ENCODE peak calls at places on chromosomes 2 and 18, in seven cellular contexts. H is astrocyte, P is Caco-2, Y is psoas muscle, U is A673, N is neural progenitor cell, Q is body of pancreas. O is an unnamed sample. For H3K36me3, H3K4me1 and H3K27me3, the result is how much of the 10 kb centered on the place peaks cover.

GRCh38 chr2:6968319-6969100 is 51.3 kb downstream of the RNF144A start:
- DNase-seq in N (peak), Y (no peak), H (peak), U (no peak), P (no peak), Q (no peak), O (no peak)

GRCh38 chr2:62293151-62293489 is 97.2 kb downstream of the B3GNT2 start:
- DNase-seq in H (no peak), Q (no peak), Y (no peak), P (no peak), U (no peak), N (no peak), O (no peak)

GRCh38 chr2:236882074-236882473 is 203.6 kb upstream of the COPS8 start:
- DNase-seq in Y (no peak), U (no peak), Q (no peak), H (no peak), P (no peak), N (no peak), O (no peak)

GRCh38 chr2:236107971-236108625 is 60.1 kb downstream of the GBX2 start:
- DNase-seq in N (no peak), U (no peak), P (no peak), H (no peak), Q (no peak), Y (no peak), O (no peak)

GRCh38 chr2:191899442-191899841 is 52.6 kb upstream of the CAVIN2 start:
- DNase-seq in H (peak), U (peak), Q (no peak), N (no peak), Y (no peak), P (no peak), O (peak)

GRCh38 chr2:127597046-127597983 is 48.6 kb upstream of the GPR17 start:
- DNase-seq in H (no peak), Y (no peak), Q (no peak), P (no peak), N (no peak), U (no peak), O (peak)

GRCh38 chr18:63480476-63480875 is 3.7 kb downstream of the SERPINB5 start:
- DNase-seq in P (no peak), U (no peak), Q (no peak), Y (no peak), N (no peak), H (no peak), O (no peak)

GRCh38 chr2:111202266-111203040 is 81.7 kb downstream of the BCL2L11 start:
- DNase-seq in U (no peak), P (no peak), Y (no peak), H (peak), N (no peak), Q (no peak), O (peak)

GRCh38 chr2:240230424-240230945 is 90.0 kb upstream of the OTOS start:
- DNase-seq in H (no peak), U (no peak), Q (no peak), P (no peak), N (no peak), Y (no peak), O (peak)

GRCh38 chr2:27583390-27583915 is 611 bp downstream of the ZNF512 start:
- DNase-seq in Y (no peak), Q (no peak), N (no peak), U (no peak), P (no peak), H (no peak), O (no peak)

GRCh38 chr2:128716371-128716770 is 397.7 kb upstream of the HS6ST1 start:
- DNase-seq in N (no peak), P (no peak), H (no peak), U (no peak), Y (no peak), Q (no peak), O (no peak)

GRCh38 chr2:174874081-174874480 is 109.8 kb upstream of the CHRNA1 start:
- DNase-seq in U (no peak), Q (no peak), H (peak), Y (no peak), P (no peak), N (no peak), O (no peak)

GRCh38 chr2:69544951-69545350 is 98.6 kb downstream of the AAK1 start:
- DNase-seq in U (no peak), P (no peak), N (no peak), H (no peak), Q (no peak), Y (no peak), O (no peak)

GRCh38 chr2:98902209-98903063 is 33.6 kb downstream of the CRACDL start:
- DNase-seq in U (no peak), Y (no peak), Q (no peak), N (no peak), P (no peak), H (no peak), O (no peak)

GRCh38 chr2:134137182-134137595 is 116.7 kb upstream of the MGAT5 start:
- DNase-seq in N (no peak), U (peak), Q (peak), H (peak), Y (no peak), P (no peak), O (peak)

GRCh38 chr2:207765960-207766582 is 3.6 kb downstream of the FZD5 start:
- DNase-seq in N (peak), Q (no peak), P (no peak), Y (no peak), H (no peak), U (no peak), O (no peak)

GRCh38 chr2:23429036-23429435 is 44.1 kb downstream of the KLHL29 start:
- DNase-seq in P (no peak), H (no peak), N (no peak), U (no peak), Y (no peak), Q (no peak), O (no peak)

GRCh38 chr2:237431372-237431771 is 17.4 kb upstream of the COL6A3 start:
- DNase-seq in H (peak), Y (no peak), P (no peak), N (no peak), Q (no peak), U (no peak), O (peak)

GRCh38 chr18:48475635-48476549 is 62.9 kb upstream of the CTIF start:
- DNase-seq in Y (no peak), P (peak), N (peak), H (peak), Q (peak), U (peak), O (peak)

GRCh38 chr2:106197878-106198277 is 3.8 kb upstream of the UXS1 start:
- DNase-seq in U (no peak), Y (peak), Q (peak), H (peak), P (peak), N (no peak), O (peak)

GRCh38 chr2:196263181-196263747 is 91.9 kb upstream of the STK17B start:
- DNase-seq in H (peak), P (no peak), Y (no peak), Q (no peak), U (peak), N (no peak), O (peak)

GRCh38 chr18:61333746-61334490 is 688 bp downstream of the CDH20 start:
- DNase-seq in H (no peak), N (peak), P (no peak), U (peak), Q (no peak), Y (no peak), O (no peak)

GRCh38 chr2:41947701-41948396 is 100.0 kb upstream of the PKDCC start:
- DNase-seq in Q (no peak), N (peak), P (peak), H (no peak), U (no peak), Y (no peak), O (no peak)

GRCh38 chr2:121828281-121828731 is 72.9 kb downstream of the TSN start:
- DNase-seq in P (no peak), N (no peak), Y (no peak), U (no peak), H (peak), Q (no peak), O (no peak)

GRCh38 chr2:237886702-237887481 is 27.5 kb downstream of the RAMP1 start:
- DNase-seq in P (no peak), N (no peak), U (no peak), H (peak), Y (peak), Q (peak), O (no peak)

GRCh38 chr2:17051558-17051957 is 385.9 kb upstream of the CYRIA start:
- DNase-seq in Y (no peak), U (peak), H (no peak), N (no peak), P (no peak), Q (no peak), O (no peak)

GRCh38 chr2:57376985-57377384 is 669.6 kb upstream of the VRK2 start:
- DNase-seq in Y (no peak), P (no peak), H (no peak), U (peak), Q (no peak), N (peak), O (no peak)

GRCh38 chr2:7458066-7458465 is 540.9 kb downstream of the RNF144A start:
- DNase-seq in Q (no peak), Y (no peak), H (no peak), P (no peak), U (no peak), N (no peak), O (no peak)

GRCh38 chr2:190701586-190701985 is 52.7 kb downstream of the NAB1 start:
- DNase-seq in Y (no peak), H (no peak), U (no peak), N (no peak), Q (no peak), P (no peak), O (no peak)

GRCh38 chr18:23207994-23208393 is 72.7 kb downstream of the CABLES1 start:
- DNase-seq in H (no peak), U (no peak), Q (no peak), N (no peak), P (no peak), Y (no peak), O (no peak)
- H3K36me3 ChIP-seq in H (under half), U (under half), Q (under half), N (under half), P (under half), Y (under half), O (under half)

GRCh38 chr2:48693645-48694044 is 61.9 kb downstream of the LHCGR start:
- DNase-seq in P (no peak), N (no peak), U (no peak), Y (no peak), Q (no peak), H (peak), O (no peak)

GRCh38 chr2:48696881-48697280 is 58.6 kb downstream of the LHCGR start:
- DNase-seq in N (no peak), P (no peak), H (no peak), Q (no peak), Y (no peak), U (no peak), O (no peak)

GRCh38 chr2:48695991-48696390 is 59.5 kb downstream of the LHCGR start:
- DNase-seq in N (no peak), Q (no peak), U (no peak), P (no peak), H (no peak), Y (no peak), O (no peak)

GRCh38 chr2:48694143-48694542 is 61.4 kb downstream of the LHCGR start:
- DNase-seq in P (no peak), Y (no peak), Q (no peak), N (peak), U (no peak), H (peak), O (no peak)

DNA sequence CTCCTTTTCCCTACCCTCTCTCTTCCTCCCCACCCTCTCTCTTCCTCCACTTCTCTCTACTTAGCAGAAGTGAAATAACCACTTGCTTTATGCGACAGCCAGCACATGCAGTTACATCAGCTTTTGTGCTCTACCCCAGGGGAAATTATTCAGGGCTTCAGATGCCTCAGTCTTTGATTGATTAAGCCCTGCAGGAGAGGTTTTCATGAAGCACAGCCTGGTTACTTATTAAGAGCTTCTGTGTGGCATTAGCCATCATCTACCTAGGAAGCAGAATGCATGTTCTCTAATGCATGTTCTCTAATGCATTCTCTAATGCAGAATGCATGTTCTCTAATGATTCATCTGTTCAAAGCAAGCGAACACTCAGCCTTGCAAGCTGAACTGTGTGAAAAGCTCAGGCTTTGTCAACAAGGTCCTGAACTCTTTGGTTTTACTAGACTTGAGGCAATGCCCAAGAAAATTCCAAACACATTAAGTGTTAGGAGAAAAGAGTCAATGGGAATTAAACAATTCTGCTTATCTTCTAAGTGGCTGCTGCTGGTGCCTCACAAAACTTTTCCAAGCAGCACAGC is 56.1 kb downstream of the LHCGR start:
- DNase-seq in U (no peak), Y (no peak), P (no peak), N (peak), Q (no peak), H (peak), O (no peak)
- H3K4me1 ChIP-seq in U (under half), Y (under half), P (under half), N (under half), Q (under half), H (under half), O (under half)

DNA sequence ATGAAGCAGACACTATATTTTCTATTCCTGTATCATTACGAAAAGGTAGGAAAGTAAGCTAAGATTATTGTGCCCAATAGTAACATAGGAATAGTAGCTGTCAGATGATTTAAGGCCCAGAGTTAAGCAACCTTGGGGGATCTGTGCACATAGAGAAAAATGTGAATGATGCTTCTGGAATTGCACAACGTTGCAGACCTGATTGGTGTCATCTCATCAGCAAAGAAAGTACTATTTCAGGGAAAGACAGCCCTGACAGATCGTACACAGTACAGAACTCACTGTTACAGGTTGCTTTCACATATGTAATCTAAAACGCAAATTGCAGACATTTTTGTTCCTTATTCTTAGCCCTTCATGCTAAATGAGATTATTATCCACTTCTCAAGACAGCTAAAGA is 535.9 kb downstream of the TRIB2 start:
- DNase-seq in U (no peak), Y (no peak), H (no peak), P (no peak), N (no peak), Q (no peak), O (no peak)
- H3K27me3 ChIP-seq in U (under half), Y (under half), H (under half), P (under half), N (under half), Q (under half), O (under half)

DNA sequence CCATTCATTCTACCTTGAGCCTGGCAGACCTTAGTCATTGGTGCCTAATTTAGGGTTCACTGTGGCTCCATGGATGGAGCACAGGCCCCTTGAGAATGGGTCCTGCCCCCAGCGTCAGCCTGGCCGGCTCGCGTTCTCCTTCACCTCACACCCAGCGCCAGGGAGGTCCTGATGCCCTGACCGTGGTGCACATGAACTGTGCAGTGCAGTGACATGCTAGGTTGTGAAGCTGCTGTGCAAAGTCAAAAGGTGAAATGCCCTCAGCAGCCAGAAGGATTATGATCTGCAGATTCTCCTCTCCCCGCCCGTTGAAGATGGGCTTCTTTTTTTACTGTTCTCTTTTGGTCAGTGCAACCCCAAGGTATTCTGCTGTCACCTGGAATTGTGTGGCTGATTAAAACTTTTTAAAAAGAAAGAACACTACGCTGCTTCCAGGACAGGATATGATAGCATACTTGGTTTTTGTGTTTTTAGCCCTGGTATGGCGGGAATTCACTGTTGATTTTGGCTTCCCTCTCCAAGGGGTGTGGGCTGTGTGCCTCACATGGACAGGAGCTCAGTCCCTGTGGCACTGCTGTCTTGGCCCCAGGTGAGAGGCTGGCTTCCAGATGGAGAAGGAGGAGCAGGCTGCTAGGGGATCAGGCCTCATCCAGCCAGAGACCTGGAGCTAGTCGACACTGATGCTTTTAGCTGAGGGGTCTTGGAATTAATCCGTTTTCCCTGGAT is 49.4 kb upstream of the MCFD2 start:
- DNase-seq in N (no peak), P (no peak), Q (no peak), Y (no peak), H (peak), U (no peak), O (no peak)
- H3K36me3 ChIP-seq in N (under half), P (under half), Q (under half), Y (under half), H (under half), U (under half), O (under half)

DNA sequence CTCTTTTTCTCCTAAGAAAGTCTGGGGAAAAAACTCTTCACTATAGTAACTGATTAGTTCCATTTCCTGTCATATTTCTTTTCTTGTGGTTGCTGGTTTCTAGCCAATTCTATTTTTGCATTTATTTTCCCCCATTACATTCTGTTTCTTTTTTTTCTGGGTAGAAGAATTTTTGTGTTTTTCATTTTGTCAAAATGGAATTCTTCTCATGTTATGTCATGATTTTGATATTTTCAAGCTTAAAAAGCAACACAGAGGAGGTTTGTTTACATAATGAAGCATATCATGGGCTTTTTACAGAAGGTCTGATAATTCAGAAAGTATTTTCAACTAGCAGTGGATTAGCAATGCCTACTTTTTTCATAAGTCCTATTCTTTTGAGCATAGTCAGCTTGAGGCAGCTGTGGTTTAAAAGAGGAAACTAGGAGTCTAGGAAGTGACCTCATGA is 102.0 kb downstream of the MAP2 start:
- DNase-seq in U (peak), P (no peak), H (peak), Y (no peak), Q (no peak), N (no peak), O (no peak)
- H3K4me1 ChIP-seq in U (under half), P (under half), H (under half), Y (under half), Q (under half), N (under half), O (under half)

GRCh38 chr2:176101216-176101845 is 1.7 kb downstream of the HOXD12 start:
- DNase-seq in Y (no peak), Q (no peak), P (peak), H (no peak), N (no peak), U (peak), O (no peak)

GRCh38 chr2:176099159-176099736 is 347 bp upstream of the HOXD12 start:
- DNase-seq in Y (no peak), Q (no peak), P (peak), U (no peak), H (no peak), N (no peak), O (no peak)

GRCh38 chr2:176098366-176099158 is 1.0 kb upstream of the HOXD12 start:
- DNase-seq in H (no peak), Q (no peak), U (no peak), P (peak), N (no peak), Y (no peak), O (peak)

GRCh38 chr2:176100547-176101140 is 1.0 kb downstream of the HOXD12 start:
- DNase-seq in N (no peak), Y (no peak), U (no peak), H (no peak), Q (no peak), P (peak), O (no peak)

DNA sequence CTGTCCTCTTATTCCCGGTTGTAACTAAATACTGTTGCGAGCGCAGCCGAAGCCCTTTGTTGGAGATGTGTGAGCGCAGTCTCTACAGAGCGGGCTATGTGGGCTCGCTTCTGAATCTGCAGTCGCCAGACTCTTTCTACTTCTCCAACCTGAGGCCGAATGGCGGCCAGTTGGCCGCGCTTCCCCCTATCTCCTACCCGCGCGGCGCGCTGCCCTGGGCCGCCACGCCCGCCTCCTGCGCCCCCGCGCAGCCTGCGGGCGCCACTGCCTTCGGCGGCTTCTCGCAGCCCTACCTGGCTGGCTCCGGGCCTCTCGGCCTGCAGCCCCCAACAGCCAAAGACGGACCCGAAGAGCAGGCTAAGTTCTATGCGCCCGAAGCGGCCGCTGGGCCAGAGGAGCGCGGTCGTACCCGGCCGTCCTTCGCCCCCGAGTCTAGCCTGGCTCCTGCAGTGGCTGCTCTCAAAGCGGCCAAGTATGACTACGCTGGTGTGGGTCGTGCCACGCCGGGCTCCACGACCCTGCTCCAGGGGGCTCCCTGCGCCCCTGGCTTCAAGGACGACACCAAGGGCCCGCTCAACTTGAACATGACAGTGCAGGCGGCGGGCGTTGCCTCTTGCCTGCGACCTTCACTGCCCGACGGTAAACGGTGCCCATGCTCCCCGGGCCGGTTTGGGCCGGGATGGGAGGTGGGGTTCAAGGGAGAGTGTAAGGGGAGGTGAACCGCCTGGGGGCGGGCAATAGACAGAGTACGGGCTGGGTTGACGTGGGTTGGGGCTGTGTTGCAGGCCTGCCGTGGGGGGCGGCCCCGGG is at the start of gene HOXD12:
- DNase-seq in N (no peak), H (no peak), P (peak), U (no peak), Q (no peak), Y (no peak), O (no peak)
- H3K27me3 ChIP-seq in N (half or more), H (half or more), P (under half), U (under half), Q (half or more), Y (under half), O (under half)